ENCODE peak calls at places on chromosomes 16 and 17, in six cellular contexts. L is A549, N is IMR-90, C is HepG2, D is K562, O is SK-N-SH. K is an unnamed sample.
A peak's percentile ranks its signal among the peaks of the same experiment; 100 is the strongest.

GRCh38 chr17:81923302-81924260 is 4.0 kb downstream of the MAFG start:
- DNase-seq in L (peak; percentile 91), N (peak; percentile 72), C (no peak), D (peak; percentile 97), O (no peak), K (no peak)

GRCh38 chr17:39668141-39668924 is at the start of gene PNMT:
- DNase-seq in L (peak; percentile 78), N (peak; percentile 39), C (peak; percentile 56), D (peak; percentile 89), O (peak; percentile 93), K (no peak)

GRCh38 chr17:15398291-15398690 is 56.9 kb upstream of the TEKT3 start:
- DNase-seq in L (no peak), N (peak; percentile 50), C (no peak), D (no peak), O (peak; percentile 57), K (no peak)

GRCh38 chr16:66325977-66326376 is 40.5 kb upstream of the CDH5 start:
- DNase-seq in L (no peak), N (no peak), C (no peak), D (no peak), O (no peak), K (no peak)

GRCh38 chr17:3765981-3766380 is 35.0 kb downstream of the ITGAE start:
- DNase-seq in L (no peak), N (no peak), C (no peak), D (no peak), O (no peak), K (no peak)

GRCh38 chr17:35588196-35588920 is 1.2 kb downstream of the AP2B1 start:
- DNase-seq in L (peak; percentile 93), N (peak; percentile 79), C (no peak), D (peak; percentile 73), O (no peak), K (no peak)

GRCh38 chr16:50741225-50741807 is 570 bp upstream of the CYLD start:
- DNase-seq in L (peak; percentile 9), N (no peak), C (no peak), D (no peak), O (no peak), K (no peak)

GRCh38 chr17:64148699-64149098 is 18.8 kb upstream of the ERN1 start:
- DNase-seq in L (peak; percentile 44), N (no peak), C (no peak), D (no peak), O (peak; percentile 43), K (no peak)

GRCh38 chr17:27824745-27825144 is 24.4 kb upstream of the NOS2 start:
- DNase-seq in L (no peak), N (no peak), C (no peak), D (no peak), O (no peak), K (no peak)

GRCh38 chr16:15966420-15967222 is 17.2 kb downstream of the ABCC1 start:
- DNase-seq in L (peak; percentile 92), N (peak; percentile 87), C (no peak), D (no peak), O (peak; percentile 74), K (no peak)

GRCh38 chr16:12901204-12901596 is 198 bp upstream of the SHISA9 start:
- DNase-seq in L (no peak), N (no peak), C (no peak), D (no peak), O (peak; percentile 37), K (no peak)

GRCh38 chr16:56075732-56076131 is 115.6 kb upstream of the GNAO1 start:
- DNase-seq in L (no peak), N (no peak), C (no peak), D (no peak), O (no peak), K (no peak)

GRCh38 chr17:45040459-45040858 is 11.0 kb downstream of the DCAKD start:
- DNase-seq in L (no peak), N (no peak), C (no peak), D (no peak), O (no peak), K (no peak)

GRCh38 chr16:87412371-87412995 is 20.3 kb downstream of the MAP1LC3B start:
- DNase-seq in L (no peak), N (no peak), C (no peak), D (no peak), O (no peak), K (no peak)

GRCh38 chr17:40612510-40613244 is 34.9 kb downstream of the SMARCE1 start:
- DNase-seq in L (no peak), N (no peak), C (no peak), D (no peak), O (no peak), K (no peak)

GRCh38 chr16:4315185-4316102 is at the start of gene GLIS2:
- DNase-seq in L (peak; percentile 89), N (peak; percentile 82), C (no peak), D (peak; percentile 79), O (peak; percentile 94), K (no peak)

GRCh38 chr17:55722742-55723487 is at the start of gene TMEM100:
- DNase-seq in L (no peak), N (peak; percentile 78), C (no peak), D (peak; percentile 54), O (peak; percentile 32), K (no peak)

GRCh38 chr17:76784926-76785325 is 47.0 kb downstream of the MFSD11 start:
- DNase-seq in L (no peak), N (no peak), C (no peak), D (no peak), O (no peak), K (no peak)

GRCh38 chr17:76783146-76783545 is 45.2 kb downstream of the MFSD11 start:
- DNase-seq in L (no peak), N (no peak), C (no peak), D (no peak), O (no peak), K (peak; percentile 31)

DNA sequence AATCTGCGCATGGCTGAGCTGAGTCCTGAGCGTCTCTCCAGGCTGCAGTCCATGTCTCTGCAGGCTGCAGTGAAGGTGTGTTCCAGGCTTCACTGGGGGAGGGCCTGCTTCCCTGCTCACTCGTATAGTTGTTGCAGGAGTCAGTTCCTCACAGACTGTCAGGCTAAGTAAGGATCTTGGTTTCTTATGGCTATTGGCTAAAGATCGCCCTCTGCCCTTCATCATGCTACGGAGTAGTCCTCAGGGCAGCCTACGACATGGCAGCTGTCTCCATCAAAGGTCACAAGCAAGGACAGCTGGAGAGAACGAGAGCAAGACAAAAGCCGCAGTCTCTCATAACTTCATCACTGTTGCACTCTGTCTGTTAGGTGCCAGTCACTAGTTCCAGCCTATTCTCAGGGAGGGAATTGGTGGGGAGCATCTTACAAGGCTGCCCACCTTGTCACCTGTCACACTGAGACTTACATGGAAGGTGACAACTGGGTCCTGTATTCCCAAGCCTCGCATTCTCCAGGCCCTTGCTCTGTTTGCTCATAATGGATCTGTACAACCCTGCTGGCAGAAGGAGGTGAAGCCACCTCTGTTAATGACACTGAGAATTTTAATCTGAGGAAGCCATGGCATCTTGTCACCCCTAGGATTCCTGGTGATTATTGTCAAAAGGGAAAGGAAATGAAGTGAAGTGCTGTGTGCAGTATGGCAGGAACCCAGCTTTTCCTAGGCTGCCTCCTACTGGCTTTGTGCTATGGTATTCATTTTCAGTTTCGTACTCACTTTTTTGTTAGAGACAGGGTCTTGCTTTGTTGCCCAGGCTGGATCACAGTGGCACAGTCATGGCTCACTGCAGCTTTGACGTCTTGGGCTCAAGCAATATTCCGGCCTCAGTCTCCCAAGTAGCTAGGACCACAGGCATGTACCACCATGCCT is 43.4 kb downstream of the MFSD11 start:
- DNase-seq in L (no peak), N (no peak), C (no peak), D (no peak), O (no peak), K (no peak)
- TF ChIP-seq SMC3 in L (no peak), N (no peak), C (no peak), D (no peak), O (no peak), K (no peak)

DNA sequence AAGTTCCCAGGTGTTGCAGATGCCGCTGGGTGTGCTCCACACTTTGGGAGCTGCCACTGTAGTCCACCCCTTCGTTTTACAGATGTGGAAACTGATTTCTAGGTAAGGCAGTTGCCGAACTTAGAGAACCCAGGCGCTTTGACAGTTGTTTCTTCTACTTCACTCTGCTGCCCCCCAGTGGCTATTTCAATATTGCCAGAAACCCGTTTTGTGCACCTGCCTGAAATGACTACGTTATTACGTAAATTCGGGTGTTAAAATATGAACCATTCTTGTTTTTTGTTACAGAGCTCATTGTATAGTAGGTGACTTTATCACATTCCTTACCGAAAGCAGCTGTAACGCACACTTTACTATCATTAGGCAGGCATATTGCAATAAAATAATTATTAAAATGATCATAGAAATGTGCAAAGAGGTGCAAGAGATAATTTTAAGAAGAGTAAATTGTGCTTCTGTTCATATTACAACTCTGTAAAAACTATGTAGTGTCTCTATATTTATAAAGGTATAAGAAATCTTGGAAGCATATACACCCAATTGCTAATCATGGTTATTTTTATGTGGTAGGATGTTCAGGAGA is 44.9 kb downstream of the OTOA start:
- DNase-seq in L (peak; percentile 66), N (peak; percentile 57), C (peak; percentile 78), D (peak; percentile 75), O (peak; percentile 65), K (peak; percentile 27)
- TF ChIP-seq SMC3 in L (peak; percentile 71), N (peak; percentile 62), C (peak; percentile 92), D (peak; percentile 81), O (peak; percentile 69), K (peak; percentile 85)

GRCh38 chr17:16428098-16428882 is 12.9 kb downstream of the TRPV2 start:
- DNase-seq in L (peak; percentile 83), N (peak; percentile 59), C (peak; percentile 64), D (peak; percentile 74), O (peak; percentile 86), K (no peak)
- TF ChIP-seq SMC3 in L (peak; percentile 56), N (peak; percentile 47), C (peak; percentile 39), D (peak; percentile 30), O (peak; percentile 42), K (peak; percentile 51)

GRCh38 chr16:30053376-30054015 is 12.1 kb upstream of the ALDOA start:
- DNase-seq in L (no peak), N (peak; percentile 57), C (no peak), D (no peak), O (no peak), K (no peak)

GRCh38 chr16:30051518-30051917 is 14.0 kb upstream of the ALDOA start:
- DNase-seq in L (no peak), N (peak; percentile 70), C (no peak), D (no peak), O (no peak), K (no peak)

GRCh38 chr16:30054451-30054850 is 11.1 kb upstream of the ALDOA start:
- DNase-seq in L (no peak), N (no peak), C (no peak), D (no peak), O (no peak), K (no peak)

GRCh38 chr16:30052671-30053372 is 12.7 kb upstream of the ALDOA start:
- DNase-seq in L (peak; percentile 94), N (peak; percentile 88), C (peak; percentile 88), D (peak; percentile 97), O (peak; percentile 97), K (peak; percentile 74)

DNA sequence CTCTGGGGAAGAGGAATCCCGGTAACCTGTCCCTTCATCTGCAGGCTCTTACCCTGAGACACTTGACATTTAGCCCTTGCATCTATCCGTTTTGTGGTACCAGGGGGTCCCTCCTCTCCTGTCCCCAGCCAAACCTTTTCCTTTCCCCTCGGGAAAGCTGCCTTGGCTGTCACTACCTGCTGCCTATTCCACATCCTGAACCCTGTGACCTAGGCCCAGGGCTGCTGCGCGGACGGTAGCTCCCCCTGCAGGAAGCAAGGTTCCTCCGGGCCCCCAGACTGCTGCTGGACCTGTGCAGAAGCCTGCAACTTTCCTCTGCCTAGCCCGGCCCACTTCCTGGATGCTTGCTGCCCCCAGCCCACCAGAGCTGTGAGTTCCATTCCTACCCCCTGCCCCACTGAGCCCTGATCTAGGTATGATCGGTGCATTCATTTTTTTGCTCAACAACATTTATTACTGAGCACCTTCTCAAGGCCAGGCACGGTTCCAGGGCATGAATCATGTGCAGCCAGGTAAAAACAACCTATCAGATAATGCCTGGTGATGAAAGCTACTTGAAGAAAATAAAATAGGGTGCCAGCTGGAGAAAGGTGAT is 10.5 kb upstream of the ALDOA start:
- DNase-seq in L (peak; percentile 67), N (no peak), C (peak; percentile 62), D (peak; percentile 80), O (peak; percentile 56), K (no peak)
- TF ChIP-seq SMC3 in L (no peak), N (no peak), C (peak; percentile 42), D (peak; percentile 41), O (no peak), K (peak; percentile 13)

K was measured in GM12878.